ENCODE peak calls at places on chromosomes 3 and 15, in eight cellular contexts. L is choroid plexus epithelial cell; D is epithelial cell of esophagus; A is BE2C; R is left lung; X is fibroblast of mammary gland; I is neural crest cell; T is CD4-positive, alpha-beta T cell. K is an unnamed sample.

GRCh38 chr3:10304905-10305304 is 12.2 kb upstream of the GHRL start:
- DNase-seq in R (no peak), X (no peak), A (no peak), L (no peak), D (no peak), I (no peak), T (no peak), K (no peak)

GRCh38 chr15:78243491-78243941 is 9.2 kb upstream of the ACSBG1 start:
- DNase-seq in X (peak), R (no peak), D (peak), L (peak), T (no peak), A (peak), I (no peak), K (no peak)

GRCh38 chr3:96027718-96028117 is 786.7 kb upstream of the EPHA6 start:
- DNase-seq in A (no peak), I (no peak), R (no peak), T (no peak), X (no peak), D (no peak), L (no peak), K (no peak)

GRCh38 chr3:30692498-30693130 is 86.2 kb downstream of the TGFBR2 start:
- DNase-seq in I (no peak), T (no peak), D (no peak), A (no peak), R (no peak), X (no peak), L (no peak), K (no peak)

GRCh38 chr3:30638685-30639412 is 32.4 kb downstream of the TGFBR2 start:
- DNase-seq in X (peak), T (no peak), D (no peak), I (no peak), R (no peak), L (no peak), A (peak), K (no peak)

GRCh38 chr3:8756671-8757070 is 12.7 kb downstream of the OXTR start:
- DNase-seq in L (peak), X (peak), T (no peak), D (no peak), R (no peak), I (no peak), A (no peak), K (no peak)

GRCh38 chr3:57556459-57557087 is 499 bp downstream of the PDE12 start:
- DNase-seq in I (no peak), L (peak), D (peak), X (peak), T (peak), R (peak), A (no peak), K (no peak)

GRCh38 chr15:23616536-23616935 is 31.1 kb downstream of the MAGEL2 start:
- DNase-seq in I (no peak), L (no peak), T (no peak), R (no peak), D (no peak), A (no peak), X (no peak), K (no peak)

GRCh38 chr3:43995929-43996378 is 245.7 kb upstream of the TOPAZ1 start:
- DNase-seq in A (no peak), I (no peak), D (no peak), R (no peak), X (no peak), T (no peak), L (no peak), K (no peak)

GRCh38 chr3:12350151-12350813 is 61.4 kb downstream of the PPARG start:
- DNase-seq in R (peak), T (no peak), X (peak), L (peak), A (no peak), I (no peak), D (no peak), K (no peak)

GRCh38 chr3:76646921-76647562 is 392.9 kb upstream of the ROBO2 start:
- DNase-seq in D (no peak), X (no peak), R (no peak), T (no peak), L (no peak), I (no peak), A (peak), K (no peak)

GRCh38 chr3:97257942-97258341 is 443.5 kb downstream of the EPHA6 start:
- DNase-seq in T (no peak), I (no peak), L (no peak), R (no peak), A (no peak), X (no peak), D (no peak), K (no peak)

GRCh38 chr3:126945171-126945721 is 37.7 kb upstream of the PLXNA1 start:
- DNase-seq in T (no peak), X (no peak), R (no peak), A (no peak), I (no peak), L (no peak), D (no peak), K (no peak)

GRCh38 chr3:140432176-140432753 is 245.6 kb upstream of the TRIM42 start:
- DNase-seq in R (no peak), I (no peak), L (peak), X (no peak), T (no peak), D (no peak), A (peak), K (no peak)

GRCh38 chr3:61353353-61353752 is 102.1 kb upstream of the FHIT start:
- DNase-seq in A (no peak), X (no peak), R (no peak), T (no peak), D (no peak), I (no peak), L (no peak), K (no peak)

GRCh38 chr3:129621626-129622417 is 15.3 kb upstream of the PLXND1 start:
- DNase-seq in T (no peak), X (no peak), L (no peak), R (peak), D (no peak), I (no peak), A (no peak), K (no peak)

GRCh38 chr3:197041875-197042488 is 12.4 kb upstream of the MELTF start:
- DNase-seq in T (no peak), X (no peak), I (no peak), A (no peak), D (no peak), R (no peak), L (peak), K (no peak)

GRCh38 chr3:67526246-67526645 is 128.2 kb downstream of the SUCLG2 start:
- DNase-seq in D (peak), I (no peak), X (peak), R (no peak), A (no peak), T (no peak), L (peak), K (no peak)

GRCh38 chr15:25368855-25369254 is 70.0 kb downstream of the UBE3A start:
- DNase-seq in L (peak), A (no peak), D (no peak), X (no peak), T (no peak), R (no peak), I (no peak), K (no peak)

GRCh38 chr3:150110097-150110496 is 139.4 kb upstream of the PFN2 start:
- DNase-seq in D (no peak), X (no peak), L (no peak), R (no peak), A (no peak), T (no peak), I (no peak), K (no peak)

GRCh38 chr3:17557749-17558463 is 184.5 kb downstream of the TBC1D5 start:
- DNase-seq in D (no peak), I (no peak), X (no peak), A (no peak), R (no peak), T (no peak), L (no peak), K (no peak)

GRCh38 chr3:17558565-17558964 is 183.9 kb downstream of the TBC1D5 start:
- DNase-seq in I (no peak), A (no peak), T (no peak), R (no peak), D (no peak), X (no peak), L (no peak), K (no peak)

GRCh38 chr3:17554078-17554477 is 188.4 kb downstream of the TBC1D5 start:
- DNase-seq in I (no peak), D (no peak), T (no peak), A (no peak), L (no peak), R (no peak), X (no peak), K (no peak)

GRCh38 chr3:17553080-17553479 is 189.4 kb downstream of the TBC1D5 start:
- DNase-seq in D (no peak), X (no peak), R (no peak), T (no peak), I (no peak), A (no peak), L (peak), K (no peak)

DNA sequence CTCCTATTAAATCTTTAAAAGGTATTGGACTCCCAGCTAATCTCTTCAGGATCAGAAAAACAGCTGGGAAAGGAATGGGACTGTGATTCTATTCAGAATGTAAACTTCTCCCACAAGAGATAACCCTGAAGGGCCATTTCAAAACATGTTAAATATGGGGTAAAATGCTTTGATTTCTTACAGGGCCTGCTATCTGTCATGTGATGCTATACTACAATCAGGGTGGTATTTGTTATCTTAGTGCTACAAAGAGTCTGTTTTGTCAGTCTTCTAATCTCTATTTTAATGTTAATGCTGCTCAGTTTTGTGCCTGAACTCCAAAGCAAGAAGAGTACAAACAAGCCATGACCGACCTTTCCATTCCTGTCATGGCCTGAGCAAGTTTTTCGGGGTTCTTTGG is 186.9 kb downstream of the TBC1D5 start:
- DNase-seq in D (no peak), I (no peak), A (no peak), L (no peak), R (no peak), X (no peak), T (no peak), K (no peak)
- TF ChIP-seq CTCF in D (no peak), I (no peak), A (no peak), L (no peak), R (no peak), X (no peak), T (no peak), K (no peak)

GRCh38 chr15:50777045-50777444 is 11.5 kb upstream of the SPPL2A start:
- DNase-seq in I (no peak), L (no peak), X (no peak), T (no peak), A (no peak), D (no peak), R (no peak), K (no peak)
- TF ChIP-seq CTCF in I (peak), L (peak), X (no peak), T (no peak), A (no peak), D (no peak), R (no peak), K (no peak)

GRCh38 chr3:135792174-135792573 is 173.4 kb upstream of the PPP2R3A start:
- DNase-seq in R (no peak), I (peak), T (no peak), X (no peak), D (no peak), A (no peak), L (no peak), K (no peak)
- TF ChIP-seq CTCF in R (no peak), I (no peak), T (no peak), X (no peak), D (no peak), A (peak), L (no peak), K (no peak)

GRCh38 chr3:171454026-171454425 is 6.2 kb downstream of the TNIK start:
- DNase-seq in T (no peak), A (peak), L (no peak), D (no peak), X (no peak), R (no peak), I (no peak), K (no peak)

GRCh38 chr3:171456765-171457164 is 3.4 kb downstream of the TNIK start:
- DNase-seq in T (no peak), A (no peak), I (no peak), X (no peak), R (no peak), D (no peak), L (no peak), K (no peak)

GRCh38 chr3:171455603-171456550 is 4.3 kb downstream of the TNIK start:
- DNase-seq in R (no peak), L (no peak), X (no peak), T (no peak), D (peak), I (no peak), A (no peak), K (no peak)

GRCh38 chr3:171451915-171452707 is 8.1 kb downstream of the TNIK start:
- DNase-seq in R (no peak), L (no peak), T (no peak), I (no peak), D (no peak), X (no peak), A (no peak), K (no peak)

GRCh38 chr3:171453175-171453868 is 6.9 kb downstream of the TNIK start:
- DNase-seq in I (peak), R (no peak), X (peak), A (peak), L (peak), D (no peak), T (no peak), K (no peak)
- TF ChIP-seq CTCF in I (peak), R (no peak), X (no peak), A (peak), L (peak), D (peak), T (no peak), K (no peak)

DNA sequence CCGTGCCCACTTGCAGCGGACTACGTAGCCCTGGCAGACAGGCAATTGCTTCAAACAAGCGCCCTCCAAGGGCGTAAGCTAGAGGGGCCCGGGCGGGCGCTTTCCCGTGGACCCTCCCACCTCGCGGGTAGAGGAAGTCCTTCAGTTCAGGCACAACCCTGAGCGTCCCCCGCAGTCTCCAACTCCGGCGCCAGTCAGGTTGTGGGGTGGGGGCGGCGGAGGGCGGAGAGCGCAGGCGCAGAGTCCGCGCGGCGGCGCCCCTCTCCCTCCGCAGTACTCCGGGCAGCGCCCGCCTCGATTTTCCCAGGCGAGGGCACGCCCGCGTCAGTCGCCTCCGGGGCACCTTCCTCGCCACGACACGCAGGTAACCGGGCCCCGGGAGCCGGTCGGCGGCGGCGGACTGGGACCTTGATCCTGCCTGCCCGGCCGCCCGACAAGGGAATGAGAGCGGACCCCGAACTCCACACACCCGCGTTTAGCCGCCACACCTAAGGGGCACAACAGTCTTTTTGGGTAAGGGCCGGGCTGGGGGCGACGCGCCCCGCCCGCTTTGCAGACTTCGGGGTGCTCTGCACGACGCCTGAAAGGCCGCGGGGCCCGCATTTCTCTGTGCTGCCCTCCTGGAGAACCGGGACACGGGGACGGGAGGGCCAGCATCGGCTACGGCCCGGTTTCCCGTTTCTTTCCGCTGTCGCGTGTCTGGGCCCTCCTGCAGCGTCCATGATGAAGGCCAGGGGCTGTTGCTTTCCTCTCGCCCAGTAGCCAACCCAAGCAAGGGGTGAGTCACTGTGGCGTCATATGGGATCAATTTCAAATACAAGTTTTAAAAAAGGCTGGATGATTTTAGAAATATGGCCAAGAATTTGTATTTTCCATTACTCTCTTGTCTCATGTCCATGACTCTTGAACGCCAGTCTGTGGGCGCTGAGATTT is at the start of gene SLC35G2:
- DNase-seq in L (peak), T (no peak), D (peak), I (peak), R (peak), X (peak), A (peak), K (peak)
- TF ChIP-seq CTCF in L (peak), T (no peak), D (no peak), I (no peak), R (no peak), X (no peak), A (no peak), K (no peak)

K was measured in omental fat pad.